ENCODE peak calls at places on chromosomes 2 and 18, in six cellular contexts. L, D, C, T, X and A are unnamed samples.
A peak's percentile ranks its signal among the peaks of the same experiment; 100 is the strongest.

GRCh38 chr18:9974279-9974915 is 60.6 kb downstream of the VAPA start:
- DNase-seq in T (no peak), C (no peak), X (no peak), D (peak; percentile 65), L (no peak), A (no peak)

GRCh38 chr18:60662491-60662890 is 289.9 kb upstream of the MC4R start:
- DNase-seq in X (no peak), L (no peak), T (no peak), C (no peak), D (no peak), A (no peak)

GRCh38 chr2:86223682-86224560 is 24.7 kb downstream of the MRPL35 start:
- DNase-seq in D (peak; percentile 59), T (no peak), X (no peak), C (no peak), L (no peak), A (no peak)

GRCh38 chr2:119694994-119695521 is 16.1 kb downstream of the TMEM177 start:
- DNase-seq in C (no peak), D (peak; percentile 54), X (no peak), T (peak; percentile 64), L (no peak), A (peak; percentile 73)

GRCh38 chr2:206160807-206161179 is 1.1 kb downstream of the EEF1B2 start:
- DNase-seq in L (no peak), T (no peak), X (no peak), D (no peak), C (no peak), A (no peak)

GRCh38 chr2:62474173-62474572 is 31.8 kb downstream of the TMEM17 start:
- DNase-seq in L (no peak), X (no peak), T (peak; percentile 15), C (no peak), D (no peak), A (no peak)

GRCh38 chr2:208379192-208379591 is 27.4 kb upstream of the PTH2R start:
- DNase-seq in X (no peak), C (no peak), D (no peak), L (no peak), T (no peak), A (no peak)

GRCh38 chr2:33521791-33522281 is 45.4 kb downstream of the RASGRP3 start:
- DNase-seq in C (no peak), D (no peak), X (no peak), L (no peak), T (peak; percentile 58), A (no peak)

GRCh38 chr18:8722946-8723477 is 17.7 kb downstream of the MTCL1 start:
- DNase-seq in D (no peak), L (no peak), C (no peak), X (peak; percentile 87), T (no peak), A (no peak)

GRCh38 chr2:76268928-76269327 is 558.2 kb upstream of the GCFC2 start:
- DNase-seq in T (peak; percentile 66), D (peak; percentile 5), X (no peak), C (no peak), L (no peak), A (no peak)

GRCh38 chr2:241885701-241886643 is 16.4 kb downstream of the RTP5 start:
- DNase-seq in D (no peak), L (no peak), C (no peak), T (no peak), X (no peak), A (no peak)

GRCh38 chr18:634551-635045 is 22.9 kb upstream of the TYMS start:
- DNase-seq in C (peak; percentile 5), T (no peak), X (no peak), L (no peak), D (no peak), A (peak; percentile 28)

GRCh38 chr2:7108792-7109557 is 191.8 kb downstream of the RNF144A start:
- DNase-seq in L (no peak), C (no peak), D (no peak), T (no peak), X (no peak), A (no peak)

GRCh38 chr2:40224321-40224720 is 227.6 kb downstream of the SLC8A1 start:
- DNase-seq in C (no peak), T (no peak), D (no peak), X (no peak), L (no peak), A (no peak)

GRCh38 chr2:71882949-71883472 is 264.7 kb downstream of the CYP26B1 start:
- DNase-seq in C (no peak), X (peak; percentile 70), T (peak; percentile 94), D (peak; percentile 78), L (no peak), A (peak; percentile 14)

GRCh38 chr2:222054813-222055212 is 244.0 kb downstream of the PAX3 start:
- DNase-seq in T (no peak), D (no peak), X (no peak), L (no peak), C (no peak), A (no peak)

GRCh38 chr18:9814431-9814830 is 71.3 kb upstream of the TXNDC2 start:
- DNase-seq in L (no peak), C (no peak), X (peak; percentile 28), D (peak; percentile 95), T (peak; percentile 87), A (no peak)

GRCh38 chr2:236102971-236103370 is 65.2 kb downstream of the GBX2 start:
- DNase-seq in X (no peak), T (no peak), D (no peak), L (no peak), C (no peak), A (no peak)

GRCh38 chr2:96897491-96898134 is 27.7 kb upstream of the SEMA4C start:
- DNase-seq in D (peak; percentile 33), X (no peak), L (no peak), T (no peak), C (no peak), A (no peak)
- H3K4ac ChIP-seq in D (no peak overlapping the region), X (no peak overlapping the region), L (no peak overlapping the region), T (no peak overlapping the region), C (no peak overlapping the region), A (no peak overlapping the region)

GRCh38 chr2:39124000-39124769 is 3.3 kb upstream of the SOS1 start:
- DNase-seq in C (peak; percentile 98), X (peak; percentile 98), T (peak; percentile 96), D (peak; percentile 93), L (peak; percentile 97), A (peak; percentile 99)

GRCh38 chr2:39124770-39125075 is 3.9 kb upstream of the SOS1 start:
- DNase-seq in C (no peak), D (no peak), T (no peak), L (no peak), X (no peak), A (no peak)

GRCh38 chr2:39133215-39133851 is 12.5 kb upstream of the SOS1 start:
- DNase-seq in T (no peak), L (no peak), D (no peak), C (no peak), X (no peak), A (no peak)

GRCh38 chr2:39127973-39128372 is 7.1 kb upstream of the SOS1 start:
- DNase-seq in D (peak; percentile 37), C (no peak), L (no peak), X (no peak), T (no peak), A (no peak)

GRCh38 chr2:39128919-39129391 is 8.1 kb upstream of the SOS1 start:
- DNase-seq in T (peak; percentile 38), L (no peak), X (peak; percentile 22), D (no peak), C (no peak), A (no peak)
- H3K4me3 ChIP-seq in T (no peak overlapping the region), L (no peak overlapping the region), X (no peak overlapping the region), D (no peak overlapping the region), C (no peak overlapping the region), A (no peak overlapping the region)

DNA sequence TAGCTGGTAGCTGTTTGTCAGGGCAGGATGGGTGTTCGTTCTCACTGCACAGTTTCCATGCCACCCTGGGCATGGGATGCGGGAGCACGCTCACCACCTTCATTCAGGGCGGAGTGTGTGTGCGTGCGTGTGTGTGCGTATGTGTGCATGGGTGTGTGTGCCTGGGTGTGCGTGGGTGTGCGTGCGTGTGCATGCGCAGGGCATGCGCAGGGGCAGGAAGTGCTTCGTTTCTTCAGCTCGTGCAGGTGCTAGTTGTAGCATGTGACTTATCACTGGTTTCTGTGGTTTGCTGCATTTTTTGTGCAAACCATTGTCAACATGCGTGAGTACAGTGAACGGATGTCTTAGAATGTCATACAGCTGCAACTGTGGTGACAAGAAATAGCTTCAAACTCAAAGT is 179.5 kb downstream of the PTGR3 start:
- DNase-seq in L (no peak), T (no peak), X (no peak), D (no peak), C (no peak), A (no peak)
- H4K8ac ChIP-seq in L (no peak overlapping the region), T (no peak overlapping the region), X (no peak overlapping the region), D (no peak overlapping the region), C (no peak overlapping the region), A (no peak overlapping the region)

GRCh38 chr2:138502253-138503086 is 900 bp downstream of the SPOPL start:
- DNase-seq in T (peak; percentile 21), L (no peak), C (no peak), X (peak; percentile 52), D (no peak), A (peak; percentile 45)

GRCh38 chr2:138501427-138502252 is at the start of gene SPOPL:
- DNase-seq in X (peak; percentile 96), L (peak; percentile 89), D (peak; percentile 74), C (peak; percentile 29), T (peak; percentile 83), A (peak; percentile 96)

GRCh38 chr2:138503087-138503442 is 1.5 kb downstream of the SPOPL start:
- DNase-seq in C (no peak), D (no peak), T (peak; percentile 21), L (no peak), X (peak; percentile 58), A (no peak)

GRCh38 chr2:138499684-138500083 is 1.9 kb upstream of the SPOPL start:
- DNase-seq in D (no peak), C (no peak), X (no peak), T (no peak), L (no peak), A (no peak)

GRCh38 chr2:138500592-138501426 is 761 bp upstream of the SPOPL start:
- DNase-seq in D (no peak), C (no peak), T (no peak), X (no peak), L (no peak), A (no peak)
- H3K4ac ChIP-seq in D (peak overlapping the region; percentile 80), C (peak overlapping the region; percentile 88), T (peak overlapping the region; percentile 73), X (peak overlapping the region; percentile 71), L (no peak overlapping the region), A (peak overlapping the region; percentile 63)

GRCh38 chr2:8169443-8169842 is 512.4 kb upstream of the ID2 start:
- DNase-seq in L (no peak), D (peak; percentile 97), T (no peak), X (no peak), C (no peak), A (no peak)
- H3K4me3 ChIP-seq in L (no peak overlapping the region), D (no peak overlapping the region), T (no peak overlapping the region), X (no peak overlapping the region), C (no peak overlapping the region), A (no peak overlapping the region)

DNA sequence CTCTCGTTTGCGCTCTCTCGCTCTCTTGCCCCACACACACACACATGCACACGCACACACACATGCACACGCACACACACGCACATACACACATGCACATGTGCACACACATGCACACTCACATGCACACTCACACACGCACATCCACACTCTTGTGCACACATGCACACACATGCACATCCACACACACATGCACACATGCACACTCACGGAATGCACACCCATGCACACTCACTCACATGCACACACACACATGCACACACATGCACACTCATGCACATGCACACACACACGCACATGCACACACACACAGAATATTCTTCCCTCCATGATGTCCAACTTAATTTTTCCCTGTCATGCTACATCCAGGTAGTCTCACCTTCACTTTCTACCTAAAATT is 360.1 kb downstream of the DCC start:
- DNase-seq in T (no peak), X (no peak), L (no peak), C (no peak), D (no peak), A (no peak)
- H4K8ac ChIP-seq in T (no peak overlapping the region), X (no peak overlapping the region), L (peak overlapping the region; percentile 98), C (no peak overlapping the region), D (no peak overlapping the region), A (no peak overlapping the region)